ENCODE peak calls at places on chromosomes 3 and 15, in five cellular contexts. B, G, N, F and C are unnamed samples.

GRCh38 chr15:42728975-42729374 is 8.0 kb downstream of the CDAN1 start:
- DNase-seq in B (no peak), G (no peak), N (no peak), F (no peak), C (no peak)

GRCh38 chr3:31240466-31240865 is 292.3 kb upstream of the STT3B start:
- DNase-seq in B (no peak), G (no peak), N (no peak), F (no peak), C (no peak)

GRCh38 chr3:111215481-111215880 is 143.9 kb downstream of the NECTIN3 start:
- DNase-seq in B (no peak), G (no peak), N (no peak), F (no peak), C (no peak)

GRCh38 chr15:52440414-52440813 is 88.3 kb downstream of the MYO5A start:
- DNase-seq in B (no peak), G (peak), N (no peak), F (no peak), C (peak)

GRCh38 chr15:65862682-65863081 is 6.6 kb upstream of the RAB11A start:
- DNase-seq in B (no peak), G (peak), N (peak), F (no peak), C (peak)

GRCh38 chr3:123693584-123693983 is 108.7 kb upstream of the HACD2 start:
- DNase-seq in B (no peak), G (no peak), N (no peak), F (no peak), C (no peak)

GRCh38 chr3:18766971-18767370 is 341.8 kb upstream of the SATB1 start:
- DNase-seq in B (no peak), G (no peak), N (no peak), F (no peak), C (no peak)

GRCh38 chr3:189792046-189792929 is 161.1 kb downstream of the TP63 start:
- DNase-seq in B (no peak), G (no peak), N (no peak), F (no peak), C (no peak)

GRCh38 chr3:12579456-12579855 is 22.6 kb downstream of the MKRN2 start:
- DNase-seq in B (no peak), G (no peak), N (no peak), F (no peak), C (no peak)

GRCh38 chr15:75403892-75404291 is 35.5 kb upstream of the MAN2C1 start:
- DNase-seq in B (no peak), G (no peak), N (no peak), F (no peak), C (no peak)

GRCh38 chr15:96626936-96627577 is 296.6 kb downstream of the NR2F2 start:
- DNase-seq in B (no peak), G (no peak), N (no peak), F (peak), C (no peak)

GRCh38 chr3:64977308-64978100 is 289.7 kb upstream of the ADAMTS9 start:
- DNase-seq in B (no peak), G (no peak), N (no peak), F (no peak), C (no peak)

GRCh38 chr15:87401986-87402385 is 854.6 kb downstream of the NTRK3 start:
- DNase-seq in B (no peak), G (no peak), N (no peak), F (no peak), C (no peak)

GRCh38 chr3:4956743-4957142 is 22.5 kb upstream of the BHLHE40 start:
- DNase-seq in B (no peak), G (no peak), N (no peak), F (no peak), C (no peak)

GRCh38 chr15:96327155-96327741 is 3.3 kb upstream of the NR2F2 start:
- DNase-seq in B (no peak), G (no peak), N (no peak), F (no peak), C (no peak)

GRCh38 chr15:29138260-29138659 is 131.4 kb downstream of the NSMCE3 start:
- DNase-seq in B (no peak), G (no peak), N (no peak), F (no peak), C (no peak)

GRCh38 chr3:129596194-129597086 is 10.0 kb downstream of the PLXND1 start:
- DNase-seq in B (peak), G (no peak), N (peak), F (peak), C (peak)

GRCh38 chr15:68272797-68273271 is 4.7 kb upstream of the FEM1B start:
- DNase-seq in B (no peak), G (no peak), N (no peak), F (no peak), C (no peak)

GRCh38 chr15:77057650-77058049 is 13.3 kb downstream of the TSPAN3 start:
- DNase-seq in B (no peak), G (no peak), N (no peak), F (no peak), C (no peak)

GRCh38 chr15:31128477-31128876 is 27.0 kb upstream of the TRPM1 start:
- DNase-seq in B (no peak), G (no peak), N (no peak), F (no peak), C (no peak)

GRCh38 chr15:57861039-57861638 is 154.6 kb downstream of the POLR2M start:
- DNase-seq in B (no peak), G (no peak), N (peak), F (peak), C (no peak)

GRCh38 chr3:19110335-19110734 is 38.0 kb upstream of the KCNH8 start:
- DNase-seq in B (no peak), G (no peak), N (no peak), F (no peak), C (no peak)

GRCh38 chr3:5841609-5842008 is 654.1 kb downstream of the EDEM1 start:
- DNase-seq in B (no peak), G (no peak), N (no peak), F (no peak), C (no peak)

GRCh38 chr3:16279010-16279409 is 14.0 kb downstream of the OXNAD1 start:
- DNase-seq in B (no peak), G (no peak), N (no peak), F (no peak), C (peak)

GRCh38 chr3:128297401-128298138 is 144.3 kb downstream of the EEFSEC start:
- DNase-seq in B (peak), G (no peak), N (no peak), F (peak), C (no peak)

GRCh38 chr3:62873672-62874397 is 1.4 kb downstream of the CADPS start:
- DNase-seq in B (no peak), G (no peak), N (peak), F (peak), C (no peak)

GRCh38 chr15:70627734-70628541 is 135.4 kb downstream of the UACA start:
- DNase-seq in B (no peak), G (no peak), N (no peak), F (no peak), C (no peak)